ENCODE peak calls at places on chromosomes 13 and 19, in four cellular contexts. O, U, R and B are unnamed samples. For H3K9me3 and H3K4me1, the result is how much of the 10 kb centered on the place peaks cover.

GRCh38 chr13:53250272-53250875 is 221.8 kb downstream of the OLFM4 start:
- DNase-seq in O (no peak), U (peak), R (no peak), B (no peak)

GRCh38 chr13:112056739-112057433 is 10.1 kb upstream of the SOX1 start:
- DNase-seq in O (no peak), U (peak), R (peak), B (no peak)

GRCh38 chr13:20121154-20121515 is 39.7 kb downstream of the GJA3 start:
- DNase-seq in O (no peak), U (no peak), R (peak), B (no peak)

GRCh38 chr13:74290324-74290773 is 156.1 kb upstream of the KLF12 start:
- DNase-seq in O (peak), U (peak), R (peak), B (no peak)

GRCh38 chr13:30114586-30115256 is 192.6 kb downstream of the KATNAL1 start:
- DNase-seq in O (peak), U (peak), R (peak), B (peak)

GRCh38 chr19:41324231-41324702 is 14.3 kb downstream of the CCDC97 start:
- DNase-seq in O (no peak), U (no peak), R (peak), B (no peak)

GRCh38 chr13:102940143-102940542 is 94.3 kb downstream of the ERCC5 start:
- DNase-seq in O (no peak), U (no peak), R (peak), B (no peak)

GRCh38 chr19:52007805-52008557 is at the start of gene ZNF615:
- DNase-seq in O (peak), U (peak), R (peak), B (peak)

GRCh38 chr13:23824355-23824754 is 64.8 kb downstream of the MIPEP start:
- DNase-seq in O (no peak), U (no peak), R (no peak), B (no peak)

GRCh38 chr13:106700007-106700950 is 132.3 kb upstream of the ARGLU1 start:
- DNase-seq in O (no peak), U (no peak), R (no peak), B (no peak)

GRCh38 chr13:103883152-103883551 is 816.9 kb upstream of the SLC10A2 start:
- DNase-seq in O (peak), U (peak), R (peak), B (no peak)

GRCh38 chr13:35499131-35500051 is 22.9 kb upstream of the MAB21L1 start:
- DNase-seq in O (no peak), U (no peak), R (no peak), B (no peak)

GRCh38 chr13:33125821-33126570 is 109.8 kb downstream of the KL start:
- DNase-seq in O (peak), U (no peak), R (peak), B (no peak)

GRCh38 chr13:23979361-23980159 is 82.3 kb upstream of the C1QTNF9B start:
- DNase-seq in O (peak), U (peak), R (peak), B (no peak)

GRCh38 chr19:22144394-22144793 is 52.4 kb downstream of the ZNF676 start:
- DNase-seq in O (no peak), U (peak), R (no peak), B (no peak)

GRCh38 chr19:16085115-16085514 is 8.8 kb downstream of the TPM4 start:
- DNase-seq in O (no peak), U (no peak), R (no peak), B (no peak)

GRCh38 chr19:23482829-23483228 is 87.6 kb upstream of the ZNF91 start:
- DNase-seq in O (no peak), U (no peak), R (no peak), B (no peak)

GRCh38 chr13:32553720-32554119 is 15.1 kb upstream of the N4BP2L2 start:
- DNase-seq in O (no peak), U (no peak), R (no peak), B (no peak)

GRCh38 chr19:49689133-49690072 is at the start of gene ADM5:
- DNase-seq in O (no peak), U (peak), R (peak), B (no peak)

GRCh38 chr13:27194895-27195764 is 23.5 kb upstream of the USP12 start:
- DNase-seq in O (no peak), U (no peak), R (no peak), B (no peak)

DNA sequence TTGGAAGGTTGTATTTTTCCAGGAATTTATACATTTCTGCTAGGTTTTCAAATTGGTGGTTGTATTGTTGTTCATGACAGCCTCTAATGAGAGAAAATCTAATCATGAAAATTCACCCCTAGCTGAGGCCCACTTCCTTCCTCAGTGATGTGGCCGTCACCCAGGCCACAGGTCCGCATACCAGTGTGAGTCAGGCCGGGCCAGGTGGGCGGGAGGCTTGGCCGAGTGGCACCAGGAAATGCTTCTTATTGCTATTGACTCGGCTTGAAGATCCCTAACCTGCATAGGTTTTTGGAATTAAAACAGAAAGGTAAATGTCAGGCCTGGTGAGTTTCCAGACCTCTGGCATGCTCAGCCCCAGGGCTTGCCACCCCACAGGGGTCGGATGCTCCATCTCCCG is 88.7 kb downstream of the SCGB2B2 start:
- DNase-seq in O (no peak), U (no peak), R (no peak), B (no peak)
- H3K9me3 ChIP-seq in O (under half), U (under half), R (under half), B (under half)

GRCh38 chr13:99225078-99225477 is 24.4 kb downstream of the UBAC2 start:
- DNase-seq in O (no peak), U (no peak), R (no peak), B (no peak)
- H3K4me1 ChIP-seq in O (under half), U (under half), R (under half), B (half or more)

GRCh38 chr19:38725469-38726283 is 18.6 kb downstream of the CAPN12 start:
- DNase-seq in O (no peak), U (no peak), R (no peak), B (no peak)
- H3K9me3 ChIP-seq in O (under half), U (under half), R (under half), B (under half)

GRCh38 chr19:13039211-13039789 is 44.0 kb downstream of the NFIX start:
- DNase-seq in O (no peak), U (no peak), R (no peak), B (no peak)
- H3K4me1 ChIP-seq in O (under half), U (under half), R (under half), B (half or more)

DNA sequence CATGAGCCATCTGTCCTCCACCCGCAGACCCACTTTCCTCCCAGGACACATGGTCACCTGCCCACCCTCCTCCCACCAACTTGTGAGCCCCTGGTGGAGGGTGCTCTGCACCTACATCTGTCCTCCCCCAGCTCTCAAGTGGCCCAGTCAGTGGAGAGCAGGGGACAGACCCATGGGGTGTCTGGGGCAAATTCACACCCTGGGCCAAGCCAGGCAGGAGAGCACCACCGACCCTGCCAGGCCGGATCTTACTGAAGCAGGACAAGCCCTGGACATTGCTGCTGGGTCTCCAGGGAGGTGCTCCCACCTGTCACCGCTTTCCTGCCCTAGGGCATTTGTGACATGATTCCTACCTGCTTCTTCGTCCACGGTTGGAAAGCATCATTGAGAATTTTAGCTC is 221.6 kb downstream of the TUBA3C start:
- DNase-seq in O (no peak), U (no peak), R (no peak), B (no peak)
- H3K9me3 ChIP-seq in O (under half), U (under half), R (under half), B (half or more)

DNA sequence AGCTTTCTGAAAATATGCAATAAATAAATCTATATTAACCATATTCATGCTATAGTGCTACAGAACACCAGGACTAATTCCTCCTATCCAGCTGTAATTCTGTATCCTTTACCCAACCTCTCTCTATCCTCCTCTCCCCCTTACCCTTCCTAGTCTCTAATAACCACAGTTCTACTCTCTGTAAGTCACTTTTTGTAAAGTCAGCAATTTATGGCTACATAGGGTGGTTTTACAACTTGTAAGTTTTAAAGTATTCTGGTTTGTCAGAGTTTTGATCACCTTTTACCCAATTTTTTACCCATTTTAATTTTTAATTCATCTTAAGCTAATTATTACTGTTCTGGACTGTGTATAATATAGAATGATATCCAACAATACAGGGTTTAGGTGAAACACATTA is 34.0 kb downstream of the MTRF1 start:
- DNase-seq in O (no peak), U (no peak), R (no peak), B (no peak)
- H3K4me1 ChIP-seq in O (under half), U (under half), R (under half), B (under half)

GRCh38 chr19:58107778-58108545 is 9.9 kb upstream of the ZSCAN18 start:
- DNase-seq in O (no peak), U (no peak), R (no peak), B (no peak)
- H3K9me3 ChIP-seq in O (half or more), U (under half), R (half or more), B (half or more)

DNA sequence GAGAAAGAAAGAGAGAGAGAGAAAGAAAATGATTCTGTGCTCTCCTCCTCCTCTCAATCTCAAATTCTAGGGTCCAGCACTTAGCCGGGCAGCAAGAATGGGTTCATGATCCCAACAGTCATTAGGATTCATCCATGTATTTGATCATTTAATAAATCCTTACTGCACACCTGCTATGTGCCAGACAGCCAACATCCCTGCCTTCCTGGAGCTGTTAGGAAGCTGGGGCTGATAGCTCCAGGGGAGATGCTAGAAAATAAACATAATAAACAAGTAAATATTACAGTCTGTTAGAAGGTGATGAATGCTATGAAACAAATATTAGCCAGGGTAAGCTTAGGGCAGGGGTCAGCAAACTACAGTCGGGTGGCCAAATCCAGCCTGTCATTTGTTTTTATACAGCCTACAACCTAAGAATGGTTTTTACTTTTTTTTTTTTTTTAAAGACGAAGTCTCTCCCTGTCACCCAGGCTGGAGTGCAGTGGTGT is 9.9 kb upstream of the ACP7 start:
- DNase-seq in O (no peak), U (no peak), R (no peak), B (no peak)
- H3K4me1 ChIP-seq in O (under half), U (under half), R (under half), B (under half)

GRCh38 chr19:44438441-44438840 is 9.8 kb downstream of the ZNF229 start:
- DNase-seq in O (no peak), U (no peak), R (no peak), B (no peak)
- H3K9me3 ChIP-seq in O (half or more), U (under half), R (half or more), B (under half)